ENCODE peak calls at places on chromosomes 7 and 10, in six cellular contexts. I is GM23248, P is hepatocyte, V is mammary epithelial cell, R is fibroblast of lung, C is PC-3. O is an unnamed sample.

GRCh38 chr7:23105086-23105643 is 420 bp upstream of the KLHL7 start:
- DNase-seq in R (no peak), C (no peak), I (peak), V (no peak), P (no peak), O (no peak)

GRCh38 chr10:29998142-29998808 is 61.1 kb downstream of the JCAD start:
- DNase-seq in V (peak), P (peak), C (peak), R (peak), I (peak), O (peak)

GRCh38 chr7:90625051-90625450 is 28.9 kb downstream of the CDK14 start:
- DNase-seq in R (no peak), C (no peak), P (no peak), I (peak), V (no peak), O (no peak)

GRCh38 chr7:24882989-24883631 is 96.9 kb downstream of the OSBPL3 start:
- DNase-seq in P (no peak), V (peak), C (peak), I (peak), R (peak), O (peak)

GRCh38 chr10:80464557-80465466 is 10.7 kb downstream of the TSPAN14 start:
- DNase-seq in R (no peak), C (no peak), P (no peak), V (no peak), I (peak), O (peak)

GRCh38 chr7:2431260-2431867 is 28.0 kb downstream of the CHST12 start:
- DNase-seq in I (peak), C (peak), P (no peak), V (no peak), R (no peak), O (no peak)

GRCh38 chr7:141232286-141233051 is 158.6 kb downstream of the TMEM178B start:
- DNase-seq in R (no peak), P (no peak), V (no peak), I (no peak), C (no peak), O (no peak)

GRCh38 chr10:124672181-124672638 is 72.0 kb downstream of the FAM53B start:
- DNase-seq in I (no peak), R (peak), C (no peak), P (no peak), V (no peak), O (no peak)

GRCh38 chr7:91554893-91555292 is 290.7 kb downstream of the FZD1 start:
- DNase-seq in R (no peak), C (no peak), V (no peak), I (no peak), P (no peak), O (no peak)

GRCh38 chr7:117190104-117190503 is 132.8 kb downstream of the WNT2 start:
- DNase-seq in V (no peak), R (no peak), C (no peak), P (no peak), I (no peak), O (no peak)

GRCh38 chr7:150956395-150957118 is 21.6 kb downstream of the KCNH2 start:
- DNase-seq in P (no peak), I (no peak), C (no peak), R (no peak), V (no peak), O (no peak)

GRCh38 chr7:101549734-101550133 is 79.4 kb downstream of the MYL10 start:
- DNase-seq in P (no peak), I (no peak), R (no peak), V (no peak), C (no peak), O (no peak)

GRCh38 chr7:50657341-50657873 is 92.2 kb upstream of the DDC start:
- DNase-seq in R (peak), V (no peak), P (peak), C (no peak), I (peak), O (no peak)

GRCh38 chr10:57962839-57963238 is 304.9 kb downstream of the IPMK start:
- DNase-seq in P (no peak), C (no peak), R (no peak), V (no peak), I (no peak), O (no peak)

GRCh38 chr10:76324283-76324682 is 892.9 kb downstream of the LRMDA start:
- DNase-seq in C (peak), V (no peak), R (peak), P (peak), I (peak), O (no peak)

GRCh38 chr10:7542189-7542914 is 124.4 kb downstream of the ITIH5 start:
- DNase-seq in P (no peak), C (no peak), I (no peak), V (no peak), R (no peak), O (no peak)

GRCh38 chr10:31778627-31779026 is 150.0 kb downstream of the ARHGAP12 start:
- DNase-seq in V (no peak), I (peak), C (no peak), P (no peak), R (no peak), O (no peak)

GRCh38 chr10:56370217-56371113 is 9.4 kb upstream of the ZWINT start:
- DNase-seq in C (peak), V (peak), R (peak), I (no peak), P (peak), O (peak)

GRCh38 chr7:25012254-25012653 is 32.3 kb upstream of the OSBPL3 start:
- DNase-seq in C (no peak), I (peak), R (no peak), P (no peak), V (peak), O (no peak)

GRCh38 chr10:22959292-22959691 is 31.4 kb downstream of the ARMC3 start:
- DNase-seq in V (no peak), P (peak), I (no peak), R (no peak), C (no peak), O (no peak)

GRCh38 chr10:63761243-63761642 is 240.0 kb downstream of the REEP3 start:
- DNase-seq in I (no peak), V (no peak), R (no peak), P (no peak), C (no peak), O (no peak)

GRCh38 chr7:76196786-76197185 is 4.9 kb upstream of the SRRM3 start:
- DNase-seq in R (no peak), I (no peak), P (no peak), V (no peak), C (no peak), O (no peak)

GRCh38 chr10:130866857-130867256 is 444.7 kb downstream of the TCERG1L start:
- DNase-seq in R (no peak), I (no peak), P (no peak), V (no peak), C (no peak), O (no peak)

GRCh38 chr7:158814637-158815036 is 14.7 kb downstream of the ESYT2 start:
- DNase-seq in C (no peak), P (no peak), I (no peak), R (no peak), V (no peak), O (no peak)

GRCh38 chr7:77327067-77327931 is 88.8 kb downstream of the GSAP start:
- DNase-seq in C (peak), P (peak), I (peak), R (peak), V (peak), O (peak)

GRCh38 chr7:149580328-149580727 is 82.7 kb upstream of the ZNF746 start:
- DNase-seq in P (no peak), I (no peak), R (no peak), V (no peak), C (no peak), O (no peak)

GRCh38 chr7:27185013-27185707 is at the start of gene HOXA11:
- DNase-seq in R (peak), V (no peak), P (peak), C (peak), I (peak), O (no peak)

GRCh38 chr7:27184342-27185012 is 555 bp downstream of the HOXA11 start:
- DNase-seq in V (peak), R (no peak), C (peak), P (no peak), I (peak), O (no peak)

GRCh38 chr7:27187158-27187701 is 2.2 kb upstream of the HOXA11 start:
- DNase-seq in R (no peak), I (no peak), P (no peak), V (no peak), C (peak), O (no peak)

GRCh38 chr7:27186450-27187157 is 1.6 kb upstream of the HOXA11 start:
- DNase-seq in C (no peak), I (no peak), P (no peak), R (no peak), V (no peak), O (no peak)

DNA sequence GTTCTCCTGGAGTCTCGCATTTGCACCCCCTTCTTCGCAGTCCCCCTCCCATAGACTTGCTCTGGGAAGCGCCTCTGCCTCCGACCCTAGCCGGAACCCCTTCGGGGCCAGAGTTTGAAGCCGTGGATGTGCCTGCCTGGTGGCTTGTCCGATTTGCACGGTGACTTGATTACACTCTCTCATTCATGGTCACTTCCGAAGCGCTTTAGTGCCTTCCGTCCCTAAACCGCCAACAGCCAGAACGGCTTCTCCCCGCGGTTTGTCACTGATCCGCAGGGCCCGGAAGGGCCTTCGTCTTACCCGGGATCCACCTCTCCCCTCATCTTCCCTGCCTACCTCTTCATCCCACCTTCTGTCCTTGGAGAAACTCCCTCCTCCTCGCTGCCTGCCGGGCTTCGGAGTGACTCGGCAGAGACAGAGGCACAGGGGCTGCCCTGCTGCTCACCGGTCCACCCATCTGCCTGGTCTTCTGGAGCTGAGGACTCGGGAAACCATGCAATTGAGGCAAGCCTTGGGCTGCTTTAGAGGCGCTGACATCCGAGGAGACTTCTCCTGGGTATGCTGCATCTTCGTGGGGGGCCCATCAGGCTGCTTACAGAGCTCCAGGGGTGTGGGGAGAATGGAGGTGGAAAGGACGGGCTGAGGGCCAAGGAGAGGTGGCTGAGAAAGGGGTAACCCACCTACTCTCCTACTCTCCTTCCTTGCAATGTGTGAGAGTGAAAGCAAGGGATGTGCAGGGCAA is 847 bp upstream of the HOXA11 start:
- DNase-seq in I (no peak), P (no peak), V (no peak), R (no peak), C (no peak), O (no peak)
- TF ChIP-seq EZH2 in I (no peak), P (peak), V (peak), R (no peak), C (no peak), O (peak)

GRCh38 chr7:43729214-43729923 is at the start of gene COA1:
- DNase-seq in C (peak), R (peak), V (peak), P (peak), I (peak), O (peak)
- H2AFZ ChIP-seq in C (peak), R (peak), V (peak), P (peak), I (peak), O (peak)

GRCh38 chr7:155451522-155452239 is 6.2 kb upstream of the EN2 start:
- DNase-seq in P (no peak), I (no peak), C (no peak), V (no peak), R (no peak), O (no peak)
- TF ChIP-seq EZH2 in P (peak), I (no peak), C (no peak), V (peak), R (peak), O (peak)

GRCh38 chr10:3261921-3262320 is 89.3 kb upstream of the PITRM1 start:
- DNase-seq in I (no peak), R (no peak), V (no peak), C (no peak), P (no peak), O (peak)

GRCh38 chr10:3265081-3265480 is 92.5 kb upstream of the PITRM1 start:
- DNase-seq in R (no peak), I (no peak), V (no peak), C (no peak), P (no peak), O (peak)

GRCh38 chr10:3264178-3264867 is 91.7 kb upstream of the PITRM1 start:
- DNase-seq in I (no peak), P (no peak), R (no peak), C (no peak), V (no peak), O (no peak)

GRCh38 chr10:3263082-3263481 is 90.5 kb upstream of the PITRM1 start:
- DNase-seq in C (no peak), I (no peak), R (no peak), P (no peak), V (no peak), O (no peak)

GRCh38 chr10:3263747-3264146 is 91.2 kb upstream of the PITRM1 start:
- DNase-seq in V (no peak), R (no peak), P (no peak), I (no peak), C (no peak), O (no peak)
- H2AFZ ChIP-seq in V (no peak), R (no peak), P (no peak), I (no peak), C (no peak), O (no peak)

DNA sequence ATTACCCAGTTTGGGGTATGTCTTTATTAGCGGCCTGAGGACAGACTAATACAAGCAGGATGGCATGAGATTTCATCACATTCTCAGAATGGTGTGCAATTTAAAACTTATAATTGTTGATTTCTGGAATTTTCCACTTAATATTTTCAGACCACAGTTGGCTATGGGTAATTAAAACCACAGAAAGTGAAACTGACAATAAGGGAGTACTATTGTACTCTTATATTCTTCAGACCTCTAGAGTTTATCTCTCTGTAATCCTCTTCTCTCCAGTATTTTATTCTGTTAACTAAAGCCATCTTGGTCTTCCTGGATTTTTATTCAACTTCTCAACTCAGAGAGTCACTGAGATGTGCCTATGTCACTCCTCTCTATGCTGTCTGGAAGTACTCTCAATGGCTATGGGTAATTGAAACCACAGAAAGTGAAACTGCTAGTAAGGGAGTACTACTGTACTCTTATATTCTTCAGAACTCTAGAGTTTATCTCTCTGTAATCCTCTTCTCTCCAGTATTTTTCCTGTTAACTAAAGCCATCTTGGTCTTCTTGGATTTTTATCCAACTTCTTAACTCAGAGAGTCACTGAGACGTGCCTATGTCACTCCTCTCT is 118.3 kb downstream of the PPP1R17 start:
- DNase-seq in V (no peak), I (peak), P (no peak), C (no peak), R (no peak), O (no peak)
- TF ChIP-seq EZH2 in V (no peak), I (no peak), P (no peak), C (no peak), R (no peak), O (no peak)

O was measured in astrocyte.